ENCODE peak calls at places on chromosomes 13 and 19, in four cellular contexts. One of them, this sample, is unnamed.

GRCh38 chr19:50167314-50167721 is 4.2 kb upstream of the IZUMO2 start:
- DNase-seq in lung: no peak
- DNase-seq in activated CD8-positive, alpha-beta T cell treated with anti-CD3 and anti-CD28 coated beads for 36 hours: no peak
- DNase-seq in NT2/D1: no peak
- DNase-seq in this sample: peak; percentile 56

GRCh38 chr13:83992566-83993358 is 110.5 kb upstream of the SLITRK1 start:
- DNase-seq in lung: no peak
- DNase-seq in activated CD8-positive, alpha-beta T cell treated with anti-CD3 and anti-CD28 coated beads for 36 hours: no peak
- DNase-seq in NT2/D1: no peak
- DNase-seq in this sample: no peak

GRCh38 chr19:27997069-27997468 is 1215.9 kb downstream of the UQCRFS1 start:
- DNase-seq in lung: no peak
- DNase-seq in activated CD8-positive, alpha-beta T cell treated with anti-CD3 and anti-CD28 coated beads for 36 hours: no peak
- DNase-seq in NT2/D1: no peak
- DNase-seq in this sample: no peak

GRCh38 chr13:99265823-99266426 is 7.7 kb upstream of the GPR18 start:
- DNase-seq in lung: no peak
- DNase-seq in activated CD8-positive, alpha-beta T cell treated with anti-CD3 and anti-CD28 coated beads for 36 hours: no peak
- DNase-seq in NT2/D1: no peak
- DNase-seq in this sample: no peak

GRCh38 chr19:40542197-40542859 is 34.3 kb upstream of the SHKBP1 start:
- DNase-seq in lung: peak; percentile 68
- DNase-seq in activated CD8-positive, alpha-beta T cell treated with anti-CD3 and anti-CD28 coated beads for 36 hours: no peak
- DNase-seq in NT2/D1: no peak
- DNase-seq in this sample: no peak

GRCh38 chr19:47781590-47782318 is 3.3 kb downstream of the SELENOW start:
- DNase-seq in lung: peak; percentile 49
- DNase-seq in activated CD8-positive, alpha-beta T cell treated with anti-CD3 and anti-CD28 coated beads for 36 hours: no peak
- DNase-seq in NT2/D1: no peak
- DNase-seq in this sample: no peak

GRCh38 chr19:47157455-47158321 is 27.1 kb downstream of the SAE1 start:
- DNase-seq in lung: peak; percentile 31
- DNase-seq in activated CD8-positive, alpha-beta T cell treated with anti-CD3 and anti-CD28 coated beads for 36 hours: peak; percentile 60
- DNase-seq in NT2/D1: peak; percentile 85
- DNase-seq in this sample: peak; percentile 73

GRCh38 chr19:719081-719512 is 10.4 kb downstream of the PALM start:
- DNase-seq in lung: no peak
- DNase-seq in activated CD8-positive, alpha-beta T cell treated with anti-CD3 and anti-CD28 coated beads for 36 hours: no peak
- DNase-seq in NT2/D1: no peak
- DNase-seq in this sample: no peak

GRCh38 chr19:14411161-14411560 is 8.0 kb downstream of the DDX39A start:
- DNase-seq in lung: no peak
- DNase-seq in activated CD8-positive, alpha-beta T cell treated with anti-CD3 and anti-CD28 coated beads for 36 hours: no peak
- DNase-seq in NT2/D1: no peak
- DNase-seq in this sample: no peak

GRCh38 chr19:48513289-48514122 is 1.9 kb upstream of the LMTK3 start:
- DNase-seq in lung: peak; percentile 69
- DNase-seq in activated CD8-positive, alpha-beta T cell treated with anti-CD3 and anti-CD28 coated beads for 36 hours: peak; percentile 88
- DNase-seq in NT2/D1: no peak
- DNase-seq in this sample: no peak

GRCh38 chr13:87120476-87120875 is 550.7 kb upstream of the SLITRK5 start:
- DNase-seq in lung: no peak
- DNase-seq in activated CD8-positive, alpha-beta T cell treated with anti-CD3 and anti-CD28 coated beads for 36 hours: no peak
- DNase-seq in NT2/D1: no peak
- DNase-seq in this sample: no peak

GRCh38 chr19:43105496-43105895 is 23.0 kb upstream of the PSG2 start:
- DNase-seq in lung: no peak
- DNase-seq in activated CD8-positive, alpha-beta T cell treated with anti-CD3 and anti-CD28 coated beads for 36 hours: no peak
- DNase-seq in NT2/D1: no peak
- DNase-seq in this sample: no peak

GRCh38 chr13:52449323-52450011 is 967 bp downstream of the VPS36 start:
- DNase-seq in lung: no peak
- DNase-seq in activated CD8-positive, alpha-beta T cell treated with anti-CD3 and anti-CD28 coated beads for 36 hours: no peak
- DNase-seq in NT2/D1: no peak
- DNase-seq in this sample: no peak

GRCh38 chr19:45418812-45419211 is 4.9 kb downstream of the ERCC1 start:
- DNase-seq in lung: no peak
- DNase-seq in activated CD8-positive, alpha-beta T cell treated with anti-CD3 and anti-CD28 coated beads for 36 hours: no peak
- DNase-seq in NT2/D1: no peak
- DNase-seq in this sample: no peak

GRCh38 chr13:28558567-28558966 is 63.6 kb upstream of the FLT1 start:
- DNase-seq in lung: no peak
- DNase-seq in activated CD8-positive, alpha-beta T cell treated with anti-CD3 and anti-CD28 coated beads for 36 hours: no peak
- DNase-seq in NT2/D1: no peak
- DNase-seq in this sample: no peak

GRCh38 chr13:35554972-35555623 is 78.6 kb upstream of the MAB21L1 start:
- DNase-seq in lung: no peak
- DNase-seq in activated CD8-positive, alpha-beta T cell treated with anti-CD3 and anti-CD28 coated beads for 36 hours: no peak
- DNase-seq in NT2/D1: no peak
- DNase-seq in this sample: no peak

This sample was measured in neuronal stem cell.